ENCODE peak calls at places on chromosomes 5 and 9, in eight cellular contexts. J, Q, A, P, C, W, K and O are unnamed samples.

GRCh38 chr5:97245371-97245770 is 62.3 kb upstream of the RIOK2 start:
- DNase-seq in J (no peak), Q (no peak), A (no peak), P (no peak), C (peak; percentile 59), W (no peak), K (no peak), O (no peak)

GRCh38 chr5:111960466-111961215 is 203.6 kb upstream of the NREP start:
- DNase-seq in J (no peak), Q (no peak), A (no peak), P (no peak), C (no peak), W (no peak), K (no peak), O (no peak)

GRCh38 chr9:80707120-80707519 is 982.2 kb downstream of the TLE1 start:
- DNase-seq in J (no peak), Q (no peak), A (peak; percentile 80), P (no peak), C (no peak), W (no peak), K (no peak), O (no peak)

GRCh38 chr5:21711854-21712752 is 1141.0 kb downstream of the CDH12 start:
- DNase-seq in J (no peak), Q (no peak), A (no peak), P (no peak), C (no peak), W (no peak), K (no peak), O (no peak)

GRCh38 chr5:138663009-138663408 is 87.8 kb upstream of the HSPA9 start:
- DNase-seq in J (no peak), Q (no peak), A (no peak), P (no peak), C (no peak), W (peak; percentile 65), K (peak; percentile 52), O (no peak)

GRCh38 chr5:155150012-155150411 is 136.5 kb downstream of the KIF4B start:
- DNase-seq in J (no peak), Q (no peak), A (no peak), P (no peak), C (no peak), W (no peak), K (no peak), O (no peak)

GRCh38 chr5:14871573-14872069 is at the start of gene ANKH:
- DNase-seq in J (peak; percentile 82), Q (peak; percentile 86), A (no peak), P (peak; percentile 85), C (peak; percentile 70), W (peak; percentile 89), K (no peak), O (peak; percentile 85)

GRCh38 chr5:29089591-29090141 is 2051.3 kb upstream of the CDH9 start:
- DNase-seq in J (no peak), Q (no peak), A (no peak), P (no peak), C (no peak), W (no peak), K (no peak), O (no peak)

GRCh38 chr5:14895301-14895700 is 23.7 kb upstream of the ANKH start:
- DNase-seq in J (no peak), Q (no peak), A (no peak), P (no peak), C (no peak), W (no peak), K (no peak), O (no peak)

GRCh38 chr5:150809363-150809762 is 30.8 kb downstream of the SMIM3 start:
- DNase-seq in J (no peak), Q (no peak), A (no peak), P (no peak), C (no peak), W (no peak), K (no peak), O (no peak)

GRCh38 chr9:128881884-128882676 is at the start of the genes KYAT1 and LRRC8A:
- DNase-seq in J (peak; percentile 98), Q (peak; percentile 98), A (peak; percentile 87), P (peak; percentile 99), C (peak; percentile 97), W (peak; percentile 99), K (peak; percentile 98), O (peak; percentile 98)

GRCh38 chr5:65290677-65291076 is 191.0 kb downstream of the ADAMTS6 start:
- DNase-seq in J (no peak), Q (no peak), A (no peak), P (no peak), C (no peak), W (no peak), K (no peak), O (no peak)

GRCh38 chr5:154830596-154830995 is 19.8 kb downstream of the FAXDC2 start:
- DNase-seq in J (no peak), Q (no peak), A (peak; percentile 34), P (no peak), C (no peak), W (no peak), K (no peak), O (no peak)

GRCh38 chr5:146334074-146334533 is 4.5 kb upstream of the POU4F3 start:
- DNase-seq in J (no peak), Q (no peak), A (no peak), P (no peak), C (no peak), W (no peak), K (no peak), O (no peak)

GRCh38 chr5:105952875-105953274 is 1717.9 kb downstream of the EFNA5 start:
- DNase-seq in J (no peak), Q (no peak), A (peak; percentile 36), P (no peak), C (no peak), W (no peak), K (no peak), O (no peak)

GRCh38 chr9:37422289-37423104 is at the start of gene GRHPR:
- DNase-seq in J (peak; percentile 91), Q (peak; percentile 92), A (peak; percentile 32), P (peak; percentile 93), C (peak; percentile 70), W (peak; percentile 87), K (peak; percentile 95), O (peak; percentile 94)

GRCh38 chr5:167393328-167393727 is 898.1 kb upstream of the WWC1 start:
- DNase-seq in J (no peak), Q (no peak), A (no peak), P (no peak), C (no peak), W (no peak), K (no peak), O (no peak)

GRCh38 chr9:36974731-36975130 is 59.3 kb downstream of the PAX5 start:
- DNase-seq in J (peak; percentile 24), Q (no peak), A (no peak), P (no peak), C (no peak), W (no peak), K (no peak), O (no peak)

GRCh38 chr5:370311-370958 is 48.9 kb downstream of the AHRR start:
- DNase-seq in J (peak; percentile 21), Q (no peak), A (no peak), P (no peak), C (no peak), W (no peak), K (peak; percentile 56), O (peak; percentile 26)

GRCh38 chr5:127785098-127785927 is 82.1 kb downstream of the CCDC192 start:
- DNase-seq in J (no peak), Q (no peak), A (peak; percentile 52), P (no peak), C (no peak), W (peak; percentile 34), K (no peak), O (no peak)

GRCh38 chr5:167871091-167871490 is 420.4 kb upstream of the WWC1 start:
- DNase-seq in J (no peak), Q (no peak), A (no peak), P (no peak), C (no peak), W (no peak), K (no peak), O (no peak)

GRCh38 chr5:76742586-76742985 is 26.7 kb downstream of the F2R start:
- DNase-seq in J (no peak), Q (no peak), A (no peak), P (no peak), C (no peak), W (no peak), K (no peak), O (no peak)

GRCh38 chr5:76735762-76736545 is 20.0 kb downstream of the F2R start:
- DNase-seq in J (no peak), Q (no peak), A (no peak), P (no peak), C (no peak), W (no peak), K (no peak), O (no peak)

GRCh38 chr5:76737131-76737556 is 21.2 kb downstream of the F2R start:
- DNase-seq in J (no peak), Q (no peak), A (no peak), P (no peak), C (no peak), W (peak; percentile 19), K (no peak), O (no peak)

GRCh38 chr5:76736679-76737078 is 20.8 kb downstream of the F2R start:
- DNase-seq in J (no peak), Q (no peak), A (no peak), P (no peak), C (no peak), W (no peak), K (no peak), O (no peak)

GRCh38 chr5:76737846-76738245 is 21.9 kb downstream of the F2R start:
- DNase-seq in J (no peak), Q (no peak), A (no peak), P (no peak), C (no peak), W (no peak), K (no peak), O (no peak)
- H3K4me1 ChIP-seq in J (no peaks in the 10 kb centered on the region), Q (peaks cover 18% of the 10 kb centered on the region), A (no peaks in the 10 kb centered on the region), P (no peaks in the 10 kb centered on the region), C (no peaks in the 10 kb centered on the region), W (peaks cover 53% of the 10 kb centered on the region), K (peaks cover 4% of the 10 kb centered on the region), O (peaks cover 5% of the 10 kb centered on the region)

GRCh38 chr5:133396724-133397123 is 215.6 kb downstream of the FSTL4 start:
- DNase-seq in J (no peak), Q (no peak), A (no peak), P (no peak), C (no peak), W (no peak), K (peak; percentile 45), O (no peak)
- H3K4me1 ChIP-seq in J (no peaks in the 10 kb centered on the region), Q (peaks cover 9% of the 10 kb centered on the region), A (no peaks in the 10 kb centered on the region), P (no peaks in the 10 kb centered on the region), C (peaks cover 13% of the 10 kb centered on the region), W (peaks cover 10% of the 10 kb centered on the region), K (no peaks in the 10 kb centered on the region), O (no peaks in the 10 kb centered on the region)

GRCh38 chr5:148378670-148379069 is 5.1 kb upstream of the FBXO38 start:
- DNase-seq in J (no peak), Q (no peak), A (no peak), P (no peak), C (no peak), W (no peak), K (no peak), O (no peak)
- H3K4me1 ChIP-seq in J (peaks cover 21% of the 10 kb centered on the region), Q (peaks cover 62% of the 10 kb centered on the region), A (peaks cover 11% of the 10 kb centered on the region), P (peaks cover 5% of the 10 kb centered on the region), C (peaks cover 3% of the 10 kb centered on the region), W (peaks cover 10% of the 10 kb centered on the region), K (peaks cover 7% of the 10 kb centered on the region), O (peaks cover 8% of the 10 kb centered on the region)

DNA sequence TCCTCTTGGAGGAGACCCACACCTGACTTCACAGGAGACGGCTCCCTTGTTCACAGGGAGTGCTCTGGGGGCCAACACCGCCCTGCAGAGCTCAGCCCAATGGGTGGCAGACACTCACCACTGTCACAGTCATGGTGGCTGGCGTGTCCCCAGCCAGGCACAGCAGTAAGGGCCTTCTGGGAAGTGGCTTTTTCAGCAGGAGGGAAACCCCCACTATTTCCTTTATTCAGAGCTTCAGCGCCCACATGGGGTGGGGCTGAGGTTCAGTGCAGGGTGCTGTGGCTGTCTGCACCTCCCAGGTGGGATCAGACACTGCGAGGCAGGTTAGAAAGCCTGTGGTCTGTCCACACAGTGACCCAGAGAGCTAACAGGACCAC is 3.6 kb upstream of the SNAPC4 start:
- DNase-seq in J (no peak), Q (no peak), A (no peak), P (no peak), C (no peak), W (peak; percentile 80), K (no peak), O (no peak)
- H3K4me1 ChIP-seq in J (peaks cover 22% of the 10 kb centered on the region), Q (peaks cover 26% of the 10 kb centered on the region), A (no peaks in the 10 kb centered on the region), P (peaks cover 9% of the 10 kb centered on the region), C (peaks cover 15% of the 10 kb centered on the region), W (peaks cover 58% of the 10 kb centered on the region), K (peaks cover 29% of the 10 kb centered on the region), O (peaks cover 17% of the 10 kb centered on the region)